ENCODE peak calls at places on chromosomes 7 and 10, in five cellular contexts. G, E, K, U and P are unnamed samples.

GRCh38 chr7:69457912-69458491 is 140.3 kb upstream of the AUTS2 start:
- DNase-seq in G (peak), E (no peak), K (no peak), U (no peak), P (no peak)

GRCh38 chr10:8146650-8147049 is 92.2 kb downstream of the GATA3 start:
- DNase-seq in G (no peak), E (no peak), K (no peak), U (no peak), P (no peak)

GRCh38 chr10:130723704-130724103 is 587.5 kb downstream of the GLRX3 start:
- DNase-seq in G (no peak), E (no peak), K (no peak), U (no peak), P (no peak)

GRCh38 chr10:98361131-98361633 is 53.8 kb downstream of the PYROXD2 start:
- DNase-seq in G (no peak), E (no peak), K (peak), U (peak), P (peak)

GRCh38 chr10:77835669-77836086 is 90.9 kb downstream of the DLG5 start:
- DNase-seq in G (no peak), E (no peak), K (no peak), U (no peak), P (no peak)

GRCh38 chr7:41193738-41194287 is 509.1 kb downstream of the INHBA start:
- DNase-seq in G (no peak), E (no peak), K (no peak), U (no peak), P (no peak)

GRCh38 chr7:117673367-117673766 is 193.5 kb downstream of the CFTR start:
- DNase-seq in G (peak), E (no peak), K (no peak), U (no peak), P (no peak)

GRCh38 chr7:123598657-123599056 is 3.0 kb upstream of the ASB15 start:
- DNase-seq in G (no peak), E (no peak), K (no peak), U (no peak), P (no peak)

GRCh38 chr7:121313220-121313792 is 15.5 kb upstream of the WNT16 start:
- DNase-seq in G (no peak), E (no peak), K (no peak), U (no peak), P (no peak)

GRCh38 chr10:115628616-115629015 is 535.5 kb downstream of the ATRNL1 start:
- DNase-seq in G (no peak), E (no peak), K (no peak), U (no peak), P (no peak)

GRCh38 chr7:24732646-24733413 is 24.4 kb downstream of the GSDME start:
- DNase-seq in G (no peak), E (peak), K (no peak), U (no peak), P (no peak)

GRCh38 chr10:120451968-120452367 is 5.1 kb upstream of the PLPP4 start:
- DNase-seq in G (no peak), E (no peak), K (no peak), U (no peak), P (no peak)

GRCh38 chr10:78044179-78044578 is 10.5 kb downstream of the RPS24 start:
- DNase-seq in G (no peak), E (no peak), K (no peak), U (no peak), P (no peak)

GRCh38 chr10:60733189-60733815 is 45.0 kb upstream of the CDK1 start:
- DNase-seq in G (peak), E (no peak), K (no peak), U (peak), P (peak)

GRCh38 chr10:24617771-24618396 is 105.8 kb downstream of the ARHGAP21 start:
- DNase-seq in G (peak), E (peak), K (no peak), U (peak), P (peak)

GRCh38 chr10:93893646-93894515 is at the start of gene SLC35G1:
- DNase-seq in G (peak), E (peak), K (peak), U (peak), P (peak)

GRCh38 chr7:119562839-119563238 is 710.1 kb upstream of the KCND2 start:
- DNase-seq in G (no peak), E (no peak), K (no peak), U (no peak), P (no peak)

GRCh38 chr7:77698042-77698625 is 1.9 kb downstream of the RSBN1L start:
- DNase-seq in G (no peak), E (no peak), K (no peak), U (no peak), P (no peak)

GRCh38 chr10:123942114-123942513 is 50.5 kb upstream of the CPXM2 start:
- DNase-seq in G (no peak), E (no peak), K (no peak), U (no peak), P (no peak)

GRCh38 chr7:92056276-92056675 is 78.0 kb downstream of the CYP51A1 start:
- DNase-seq in G (no peak), E (no peak), K (no peak), U (no peak), P (no peak)

GRCh38 chr7:74032191-74032490 is 4.2 kb downstream of the ELN start:
- DNase-seq in G (no peak), E (no peak), K (no peak), U (no peak), P (no peak)

GRCh38 chr10:24616536-24616935 is 107.2 kb downstream of the ARHGAP21 start:
- DNase-seq in G (no peak), E (no peak), K (no peak), U (no peak), P (no peak)

GRCh38 chr7:13578294-13578693 is 411.2 kb downstream of the ETV1 start:
- DNase-seq in G (no peak), E (no peak), K (no peak), U (no peak), P (no peak)

GRCh38 chr7:77833136-77833535 is 34.6 kb downstream of the PHTF2 start:
- DNase-seq in G (no peak), E (no peak), K (no peak), U (no peak), P (no peak)

GRCh38 chr10:86179143-86179505 is 187.5 kb downstream of the GRID1 start:
- DNase-seq in G (no peak), E (no peak), K (no peak), U (no peak), P (no peak)

GRCh38 chr10:86180861-86181260 is 185.7 kb downstream of the GRID1 start:
- DNase-seq in G (no peak), E (no peak), K (no peak), U (no peak), P (no peak)

GRCh38 chr10:86179961-86180360 is 186.6 kb downstream of the GRID1 start:
- DNase-seq in G (no peak), E (no peak), K (no peak), U (no peak), P (no peak)

GRCh38 chr10:86178401-86179142 is 188.0 kb downstream of the GRID1 start:
- DNase-seq in G (peak), E (peak), K (no peak), U (peak), P (peak)

DNA sequence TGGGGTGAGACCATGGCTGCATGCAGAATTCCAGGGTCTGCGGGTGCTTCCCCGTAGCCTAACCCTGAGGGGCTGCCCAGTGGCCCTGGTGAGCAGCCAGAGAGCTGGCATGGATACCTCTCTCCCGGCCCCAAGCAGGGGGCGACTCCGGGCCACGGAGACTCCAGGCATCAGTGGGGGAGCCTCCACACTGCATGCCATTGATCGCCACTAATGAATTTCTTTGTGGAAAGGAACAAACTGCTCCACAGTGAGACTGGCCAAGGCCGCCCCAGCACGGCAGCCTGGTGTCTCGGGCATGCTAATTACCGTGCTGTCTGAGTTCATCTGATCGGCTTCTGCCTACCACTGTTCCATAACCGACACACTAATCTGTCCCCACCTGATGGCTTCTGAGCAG is 184.4 kb downstream of the GRID1 start:
- DNase-seq in G (peak), E (no peak), K (no peak), U (no peak), P (no peak)
- TF ChIP-seq ESRRA in G (no peak), E (no peak), K (no peak), U (no peak), P (no peak)

DNA sequence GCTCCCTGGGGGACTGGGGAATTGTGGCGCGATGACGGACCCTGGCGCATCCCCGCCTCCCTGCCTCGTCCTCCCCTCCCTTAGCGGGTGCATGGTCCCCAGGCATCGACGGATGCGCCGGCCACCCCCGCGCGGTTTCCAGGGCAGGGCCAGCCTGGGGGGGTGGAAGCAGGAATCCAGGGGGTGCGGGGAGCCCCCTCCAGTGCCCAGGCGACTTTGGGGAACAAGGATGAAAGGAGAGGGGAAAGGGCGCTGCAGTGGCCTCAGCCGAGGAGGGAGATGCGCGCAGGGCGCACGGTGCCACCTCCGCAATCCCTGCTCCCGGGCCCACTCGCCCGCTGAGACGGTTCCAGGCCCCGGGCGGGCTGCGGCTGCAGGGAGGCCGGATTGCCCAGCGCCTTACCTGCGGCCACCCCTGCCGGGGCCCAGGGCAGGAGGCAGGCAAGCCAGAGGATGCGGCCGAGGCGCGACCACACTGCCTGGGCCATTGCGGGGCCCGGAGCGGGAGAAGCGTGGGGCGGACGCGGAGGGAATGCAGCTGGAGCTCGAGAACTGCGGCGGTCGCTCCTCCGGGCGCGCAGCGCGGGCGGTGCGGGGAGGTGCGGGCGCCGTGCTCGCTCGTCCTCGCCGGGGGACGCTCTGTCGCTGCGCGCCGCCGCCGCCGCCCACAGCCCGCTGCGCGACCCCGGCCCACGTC is at the start of gene TMEM130:
- DNase-seq in G (peak), E (no peak), K (no peak), U (no peak), P (no peak)
- TF ChIP-seq ESRRA in G (no peak), E (no peak), K (no peak), U (no peak), P (no peak)

GRCh38 chr10:111356571-111356970 is 279.7 kb downstream of the ADRA2A start:
- DNase-seq in G (no peak), E (no peak), K (no peak), U (no peak), P (no peak)
- TF ChIP-seq ESRRA in G (no peak), E (no peak), K (no peak), U (no peak), P (no peak)

GRCh38 chr7:139358541-139359365 is 941 bp upstream of the LUC7L2 start:
- DNase-seq in G (no peak), E (no peak), K (no peak), U (peak), P (peak)
- TF ChIP-seq ESRRA in G (no peak), E (no peak), K (peak), U (no peak), P (no peak)

GRCh38 chr10:111077715-111078504 is 1.1 kb downstream of the ADRA2A start:
- DNase-seq in G (peak), E (no peak), K (no peak), U (no peak), P (no peak)
- TF ChIP-seq ESRRA in G (no peak), E (no peak), K (no peak), U (no peak), P (no peak)

DNA sequence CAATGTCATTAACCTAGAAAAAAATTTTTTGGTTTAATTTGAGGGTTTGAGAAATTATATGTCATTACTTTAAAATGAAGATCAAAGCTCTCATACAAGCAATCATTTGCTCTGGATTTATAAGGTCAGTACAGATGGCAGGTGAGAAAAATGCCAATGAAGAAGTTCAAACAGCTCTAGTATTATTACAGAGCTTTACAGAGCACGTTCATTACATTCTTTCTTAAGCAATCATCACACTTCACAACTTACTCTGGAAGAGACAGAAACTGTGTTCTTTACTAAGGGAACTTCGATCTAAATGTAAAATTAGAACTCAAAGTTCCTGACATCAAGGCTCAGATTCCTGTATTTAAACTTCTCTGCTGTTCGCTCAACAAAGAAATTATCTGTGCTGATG is 153.4 kb downstream of the ATE1 start:
- DNase-seq in G (no peak), E (peak), K (no peak), U (no peak), P (no peak)
- TF ChIP-seq ESRRA in G (no peak), E (no peak), K (no peak), U (no peak), P (no peak)

GRCh38 chr7:192035-192649 is at the start of gene FAM20C:
- DNase-seq in G (peak), E (no peak), K (no peak), U (no peak), P (peak)
- TF ChIP-seq ESRRA in G (no peak), E (no peak), K (no peak), U (no peak), P (no peak)

GRCh38 chr10:71077143-71077581 is 135.2 kb upstream of the UNC5B start:
- DNase-seq in G (peak), E (no peak), K (no peak), U (no peak), P (no peak)

GRCh38 chr10:71074176-71074755 is 138.1 kb upstream of the UNC5B start:
- DNase-seq in G (peak), E (no peak), K (no peak), U (peak), P (no peak)

GRCh38 chr10:71075066-71075758 is 137.2 kb upstream of the UNC5B start:
- DNase-seq in G (peak), E (no peak), K (no peak), U (no peak), P (no peak)

GRCh38 chr10:71076473-71077142 is 135.8 kb upstream of the UNC5B start:
- DNase-seq in G (peak), E (no peak), K (no peak), U (no peak), P (no peak)

DNA sequence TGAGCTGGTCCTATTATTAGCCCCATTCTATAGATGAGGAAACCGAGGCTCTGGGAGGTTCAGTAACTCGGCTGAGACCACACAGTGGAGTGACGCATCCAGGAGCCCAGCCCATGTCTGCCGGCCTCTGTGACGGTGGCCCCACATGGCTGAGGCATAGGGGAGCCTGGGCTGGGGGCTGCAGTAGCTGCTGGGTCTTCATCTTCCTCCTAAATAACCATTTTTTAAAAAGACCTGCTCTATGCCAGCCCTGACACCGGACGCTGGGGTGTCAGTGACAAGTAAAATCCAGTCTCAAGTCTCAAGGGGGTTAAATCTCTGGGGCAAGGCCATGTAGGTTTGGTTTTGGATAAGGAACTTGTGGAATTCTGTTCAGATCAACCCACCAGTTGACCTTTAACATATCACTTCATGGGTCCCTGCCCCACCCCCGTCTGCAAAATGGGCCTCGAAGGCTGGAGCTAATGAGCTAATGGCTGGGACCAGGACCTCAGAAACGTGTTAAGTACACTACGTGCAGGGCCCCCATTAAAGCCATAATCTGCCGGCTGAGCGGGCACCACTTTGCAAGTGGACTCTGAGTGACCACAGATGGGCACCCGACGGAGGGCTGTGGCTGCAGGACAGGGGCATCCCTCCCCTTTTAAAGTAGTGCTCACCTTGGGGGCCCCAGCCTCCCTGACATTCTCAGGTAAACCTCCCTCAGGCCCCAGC is 136.5 kb upstream of the UNC5B start:
- DNase-seq in G (peak), E (no peak), K (no peak), U (no peak), P (no peak)
- TF ChIP-seq ESRRA in G (no peak), E (no peak), K (no peak), U (no peak), P (no peak)